ENCODE peak calls at places on chromosomes 4 and X, in five cellular contexts. Z is HEK293T; T is NCI-H1105; W is breast epithelium; R is activated CD4-positive, CD25-positive, alpha-beta regulatory T cell. L is an unnamed sample.

GRCh38 chrX:131626681-131627296 is 82.9 kb downstream of the OR13H1 start:
- DNase-seq in Z (no peak), T (no peak), W (no peak), R (no peak), L (no peak)

GRCh38 chrX:24646745-24647182 is 383 bp downstream of the PCYT1B start:
- DNase-seq in Z (peak), T (peak), W (no peak), R (no peak), L (no peak)

GRCh38 chr4:151015458-151016344 is 617 bp upstream of the LRBA start:
- DNase-seq in Z (peak), T (peak), W (peak), R (peak), L (peak)

GRCh38 chr4:156230151-156230550 is 276.5 kb upstream of the CTSO start:
- DNase-seq in Z (no peak), T (no peak), W (no peak), R (no peak), L (no peak)

GRCh38 chrX:30504309-30504708 is 73.3 kb downstream of the TASL start:
- DNase-seq in Z (peak), T (peak), W (no peak), R (no peak), L (no peak)

GRCh38 chrX:15769300-15769954 is 20.9 kb upstream of the ZRSR2 start:
- DNase-seq in Z (no peak), T (no peak), W (no peak), R (no peak), L (no peak)

GRCh38 chrX:17592117-17592516 is 145.2 kb upstream of the SCML1 start:
- DNase-seq in Z (no peak), T (no peak), W (no peak), R (no peak), L (no peak)

GRCh38 chr4:140877781-140878180 is 121.6 kb upstream of the TBC1D9 start:
- DNase-seq in Z (no peak), T (no peak), W (no peak), R (no peak), L (no peak)

GRCh38 chr4:2286904-2287593 is 25.1 kb upstream of the MXD4 start:
- DNase-seq in Z (no peak), T (no peak), W (no peak), R (no peak), L (no peak)

GRCh38 chr4:141636771-141637460 is 533 bp downstream of the IL15 start:
- DNase-seq in Z (peak), T (peak), W (peak), R (no peak), L (peak)

GRCh38 chr4:169658970-169659735 is 38.8 kb downstream of the CLCN3 start:
- DNase-seq in Z (no peak), T (no peak), W (no peak), R (no peak), L (no peak)

GRCh38 chr4:113141901-113142346 is 92.5 kb downstream of the ANK2 start:
- DNase-seq in Z (no peak), T (peak), W (no peak), R (no peak), L (no peak)

GRCh38 chr4:142817442-142817841 is 28.7 kb downstream of the INPP4B start:
- DNase-seq in Z (no peak), T (no peak), W (peak), R (no peak), L (no peak)

GRCh38 chrX:151082077-151082948 is 94.1 kb upstream of the GPR50 start:
- DNase-seq in Z (peak), T (peak), W (peak), R (peak), L (peak)

GRCh38 chrX:17372052-17372451 is 2.9 kb upstream of the NHS start:
- DNase-seq in Z (no peak), T (no peak), W (no peak), R (no peak), L (no peak)

GRCh38 chr4:90792689-90793088 is 665.5 kb downstream of the CCSER1 start:
- DNase-seq in Z (no peak), T (no peak), W (no peak), R (no peak), L (no peak)

GRCh38 chrX:100829730-100830129 is 9.5 kb downstream of the CSTF2 start:
- DNase-seq in Z (no peak), T (no peak), W (no peak), R (no peak), L (no peak)

GRCh38 chr4:185128272-185129119 is 14.6 kb upstream of the SLC25A4 start:
- DNase-seq in Z (peak), T (no peak), W (no peak), R (peak), L (peak)

GRCh38 chr4:56653461-56654237 is 27.4 kb downstream of the HOPX start:
- DNase-seq in Z (no peak), T (no peak), W (no peak), R (no peak), L (peak)